ENCODE peak calls at places on chromosomes 11 and 22, in ten cellular contexts. One of them, this sample, is unnamed.

GRCh38 chr22:32202539-32203180 is 2.2 kb downstream of the RFPL2 start:
- DNase-seq in pancreas: peak; percentile 63
- DNase-seq in astrocyte of the spinal cord: peak; percentile 23
- DNase-seq in AG04449: no peak
- DNase-seq in cardiac fibroblast: peak; percentile 46
- DNase-seq in HFFc6: peak; percentile 44
- DNase-seq in dorsolateral prefrontal cortex: peak; percentile 43
- DNase-seq in spleen: no peak
- DNase-seq in HFF-Myc: peak; percentile 19
- DNase-seq in AG04450: no peak
- DNase-seq in this sample: peak; percentile 39

GRCh38 chr11:75582935-75583709 is 21.1 kb downstream of the SERPINH1 start:
- DNase-seq in pancreas: peak; percentile 70
- DNase-seq in astrocyte of the spinal cord: peak; percentile 69
- DNase-seq in AG04449: no peak
- DNase-seq in cardiac fibroblast: peak; percentile 62
- DNase-seq in HFFc6: peak; percentile 51
- DNase-seq in dorsolateral prefrontal cortex: peak; percentile 37
- DNase-seq in spleen: peak; percentile 91
- DNase-seq in HFF-Myc: no peak
- DNase-seq in AG04450: no peak
- DNase-seq in this sample: peak; percentile 79

GRCh38 chr11:99257131-99257530 is 236.4 kb downstream of the CNTN5 start:
- DNase-seq in pancreas: no peak
- DNase-seq in astrocyte of the spinal cord: no peak
- DNase-seq in AG04449: no peak
- DNase-seq in cardiac fibroblast: peak; percentile 47
- DNase-seq in HFFc6: no peak
- DNase-seq in dorsolateral prefrontal cortex: no peak
- DNase-seq in spleen: no peak
- DNase-seq in HFF-Myc: no peak
- DNase-seq in AG04450: no peak
- DNase-seq in this sample: no peak

GRCh38 chr11:78253797-78254196 is 65.1 kb downstream of the USP35 start:
- DNase-seq in pancreas: no peak
- DNase-seq in astrocyte of the spinal cord: peak; percentile 16
- DNase-seq in AG04449: no peak
- DNase-seq in cardiac fibroblast: peak; percentile 53
- DNase-seq in HFFc6: peak; percentile 16
- DNase-seq in dorsolateral prefrontal cortex: no peak
- DNase-seq in spleen: no peak
- DNase-seq in HFF-Myc: no peak
- DNase-seq in AG04450: no peak
- DNase-seq in this sample: no peak

GRCh38 chr11:67076202-67076601 is 19.6 kb downstream of the RHOD start:
- DNase-seq in pancreas: no peak
- DNase-seq in astrocyte of the spinal cord: no peak
- DNase-seq in AG04449: no peak
- DNase-seq in cardiac fibroblast: no peak
- DNase-seq in HFFc6: no peak
- DNase-seq in dorsolateral prefrontal cortex: no peak
- DNase-seq in spleen: no peak
- DNase-seq in HFF-Myc: no peak
- DNase-seq in AG04450: no peak
- DNase-seq in this sample: no peak

GRCh38 chr22:46148885-46149492 is 1.3 kb upstream of the PPARA start:
- DNase-seq in pancreas: no peak
- DNase-seq in astrocyte of the spinal cord: no peak
- DNase-seq in AG04449: no peak
- DNase-seq in cardiac fibroblast: no peak
- DNase-seq in HFFc6: no peak
- DNase-seq in dorsolateral prefrontal cortex: no peak
- DNase-seq in spleen: no peak
- DNase-seq in HFF-Myc: no peak
- DNase-seq in AG04450: no peak
- DNase-seq in this sample: peak; percentile 19

GRCh38 chr11:83035070-83035854 is 36.4 kb downstream of the RAB30 start:
- DNase-seq in pancreas: no peak
- DNase-seq in astrocyte of the spinal cord: no peak
- DNase-seq in AG04449: no peak
- DNase-seq in cardiac fibroblast: peak; percentile 80
- DNase-seq in HFFc6: no peak
- DNase-seq in dorsolateral prefrontal cortex: no peak
- DNase-seq in spleen: no peak
- DNase-seq in HFF-Myc: no peak
- DNase-seq in AG04450: no peak
- DNase-seq in this sample: no peak

GRCh38 chr11:17148536-17148935 is 59.2 kb downstream of the PIK3C2A start:
- DNase-seq in pancreas: no peak
- DNase-seq in astrocyte of the spinal cord: peak; percentile 24
- DNase-seq in AG04449: peak; percentile 7
- DNase-seq in cardiac fibroblast: peak; percentile 53
- DNase-seq in HFFc6: no peak
- DNase-seq in dorsolateral prefrontal cortex: no peak
- DNase-seq in spleen: no peak
- DNase-seq in HFF-Myc: no peak
- DNase-seq in AG04450: no peak
- DNase-seq in this sample: no peak

GRCh38 chr11:60634151-60634550 is 65.3 kb upstream of the MS4A8 start:
- DNase-seq in pancreas: no peak
- DNase-seq in astrocyte of the spinal cord: no peak
- DNase-seq in AG04449: no peak
- DNase-seq in cardiac fibroblast: no peak
- DNase-seq in HFFc6: no peak
- DNase-seq in dorsolateral prefrontal cortex: no peak
- DNase-seq in spleen: no peak
- DNase-seq in HFF-Myc: no peak
- DNase-seq in AG04450: no peak
- DNase-seq in this sample: peak; percentile 5
- TF ChIP-seq CTCF in pancreas: no peak
- TF ChIP-seq CTCF in astrocyte of the spinal cord: peak; percentile 4
- TF ChIP-seq CTCF in AG04449: no peak
- TF ChIP-seq CTCF in cardiac fibroblast: no peak
- TF ChIP-seq CTCF in HFFc6: peak; percentile 33
- TF ChIP-seq CTCF in dorsolateral prefrontal cortex: no peak
- TF ChIP-seq CTCF in spleen: no peak
- TF ChIP-seq CTCF in HFF-Myc: no peak
- TF ChIP-seq CTCF in AG04450: no peak
- TF ChIP-seq CTCF in this sample: no peak

DNA sequence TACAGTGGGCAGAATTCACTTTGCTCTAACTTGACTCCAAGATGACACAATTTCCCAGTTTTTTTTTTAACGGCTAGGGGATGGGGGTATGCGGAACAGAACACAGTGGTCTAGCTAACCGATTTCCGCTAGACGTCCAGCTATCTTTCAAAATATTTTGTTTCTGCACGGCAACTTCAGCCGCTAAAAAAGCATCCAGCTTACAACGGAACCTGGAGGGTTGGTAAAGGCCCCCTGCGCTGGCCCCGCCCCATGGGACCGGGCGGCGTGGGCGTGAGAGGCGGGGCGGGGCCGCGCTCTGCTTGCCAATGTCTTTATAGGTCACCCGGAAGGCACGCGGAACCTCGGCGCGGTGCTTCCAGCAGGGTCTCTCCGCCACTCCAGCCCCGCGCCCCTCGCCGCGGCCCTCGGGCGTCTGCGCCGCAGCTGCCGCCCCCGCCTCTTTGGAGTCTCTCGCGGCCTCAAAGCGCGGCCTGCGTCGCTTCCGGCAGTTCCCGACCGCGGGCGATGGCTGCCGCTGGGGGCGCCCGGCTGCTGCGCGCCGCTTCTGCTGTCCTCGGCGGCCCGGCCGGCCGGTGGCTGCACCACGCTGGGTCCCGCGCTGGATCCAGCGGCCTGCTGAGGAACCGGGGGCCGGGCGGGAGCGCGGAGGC is at the start of gene FDX1:
- DNase-seq in pancreas: peak; percentile 80
- DNase-seq in astrocyte of the spinal cord: peak; percentile 80
- DNase-seq in AG04449: no peak
- DNase-seq in cardiac fibroblast: peak; percentile 71
- DNase-seq in HFFc6: peak; percentile 60
- DNase-seq in dorsolateral prefrontal cortex: peak; percentile 66
- DNase-seq in spleen: peak; percentile 97
- DNase-seq in HFF-Myc: no peak
- DNase-seq in AG04450: peak; percentile 29
- DNase-seq in this sample: peak; percentile 93
- TF ChIP-seq CTCF in pancreas: peak; percentile 45
- TF ChIP-seq CTCF in astrocyte of the spinal cord: peak; percentile 45
- TF ChIP-seq CTCF in AG04449: peak; percentile 63
- TF ChIP-seq CTCF in cardiac fibroblast: peak; percentile 11
- TF ChIP-seq CTCF in HFFc6: peak; percentile 81
- TF ChIP-seq CTCF in dorsolateral prefrontal cortex: peak; percentile 66
- TF ChIP-seq CTCF in spleen: peak; percentile 80
- TF ChIP-seq CTCF in HFF-Myc: peak; percentile 16
- TF ChIP-seq CTCF in AG04450: peak; percentile 41
- TF ChIP-seq CTCF in this sample: peak; percentile 47

GRCh38 chr11:105132716-105133511 is 6.7 kb downstream of the CARD18 start:
- DNase-seq in pancreas: no peak
- DNase-seq in astrocyte of the spinal cord: peak; percentile 65
- DNase-seq in AG04449: no peak
- DNase-seq in cardiac fibroblast: peak; percentile 93
- DNase-seq in HFFc6: peak; percentile 57
- DNase-seq in dorsolateral prefrontal cortex: no peak
- DNase-seq in spleen: no peak
- DNase-seq in HFF-Myc: no peak
- DNase-seq in AG04450: peak; percentile 32
- DNase-seq in this sample: no peak

GRCh38 chr11:105124756-105125155 is 14.8 kb downstream of the CARD18 start:
- DNase-seq in pancreas: no peak
- DNase-seq in astrocyte of the spinal cord: no peak
- DNase-seq in AG04449: no peak
- DNase-seq in cardiac fibroblast: no peak
- DNase-seq in HFFc6: no peak
- DNase-seq in dorsolateral prefrontal cortex: no peak
- DNase-seq in spleen: no peak
- DNase-seq in HFF-Myc: no peak
- DNase-seq in AG04450: no peak
- DNase-seq in this sample: no peak

GRCh38 chr11:105135873-105136272 is 3.7 kb downstream of the CARD18 start:
- DNase-seq in pancreas: no peak
- DNase-seq in astrocyte of the spinal cord: no peak
- DNase-seq in AG04449: no peak
- DNase-seq in cardiac fibroblast: no peak
- DNase-seq in HFFc6: no peak
- DNase-seq in dorsolateral prefrontal cortex: no peak
- DNase-seq in spleen: no peak
- DNase-seq in HFF-Myc: no peak
- DNase-seq in AG04450: no peak
- DNase-seq in this sample: no peak

DNA sequence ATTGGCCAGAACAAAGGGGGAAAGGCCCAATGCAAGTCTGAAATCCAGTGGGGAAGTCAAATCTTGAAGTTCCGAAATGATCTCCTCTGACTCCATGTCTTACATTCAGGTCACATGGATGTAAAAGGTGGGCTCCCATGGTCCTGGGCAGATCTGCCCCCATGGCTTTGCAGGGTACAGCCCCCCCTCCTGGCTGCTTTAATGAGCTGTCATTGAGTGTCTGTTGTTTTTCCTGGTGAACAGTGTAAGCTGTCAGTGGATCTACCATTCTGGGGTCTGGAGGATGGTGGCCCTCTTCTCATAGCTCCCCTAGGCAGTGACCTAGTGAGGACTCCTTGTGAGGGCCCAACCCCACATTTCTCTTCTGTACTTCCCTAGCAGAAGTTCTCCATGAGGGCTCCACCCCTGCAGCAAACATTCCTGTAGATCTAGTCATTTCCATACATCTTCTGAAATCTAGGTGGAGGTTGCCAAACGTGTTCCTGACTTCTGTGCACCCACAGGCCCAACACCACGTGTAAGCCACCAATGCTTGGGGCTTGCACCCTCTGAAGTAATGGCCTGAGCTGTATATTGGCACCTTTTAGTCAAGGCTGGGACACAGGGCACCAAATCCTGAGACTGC is 9.3 kb downstream of the CARD18 start:
- DNase-seq in pancreas: no peak
- DNase-seq in astrocyte of the spinal cord: no peak
- DNase-seq in AG04449: no peak
- DNase-seq in cardiac fibroblast: peak; percentile 48
- DNase-seq in HFFc6: no peak
- DNase-seq in dorsolateral prefrontal cortex: no peak
- DNase-seq in spleen: peak; percentile 44
- DNase-seq in HFF-Myc: no peak
- DNase-seq in AG04450: no peak
- DNase-seq in this sample: no peak
- TF ChIP-seq CTCF in pancreas: no peak
- TF ChIP-seq CTCF in astrocyte of the spinal cord: no peak
- TF ChIP-seq CTCF in AG04449: no peak
- TF ChIP-seq CTCF in cardiac fibroblast: no peak
- TF ChIP-seq CTCF in HFFc6: peak; percentile 33
- TF ChIP-seq CTCF in dorsolateral prefrontal cortex: no peak
- TF ChIP-seq CTCF in spleen: no peak
- TF ChIP-seq CTCF in HFF-Myc: no peak
- TF ChIP-seq CTCF in AG04450: no peak
- TF ChIP-seq CTCF in this sample: no peak

GRCh38 chr11:114181195-114181594 is 115.0 kb upstream of the NNMT start:
- DNase-seq in pancreas: no peak
- DNase-seq in astrocyte of the spinal cord: no peak
- DNase-seq in AG04449: no peak
- DNase-seq in cardiac fibroblast: no peak
- DNase-seq in HFFc6: no peak
- DNase-seq in dorsolateral prefrontal cortex: no peak
- DNase-seq in spleen: no peak
- DNase-seq in HFF-Myc: no peak
- DNase-seq in AG04450: no peak
- DNase-seq in this sample: no peak

GRCh38 chr11:114181752-114182151 is 114.4 kb upstream of the NNMT start:
- DNase-seq in pancreas: no peak
- DNase-seq in astrocyte of the spinal cord: no peak
- DNase-seq in AG04449: no peak
- DNase-seq in cardiac fibroblast: no peak
- DNase-seq in HFFc6: no peak
- DNase-seq in dorsolateral prefrontal cortex: no peak
- DNase-seq in spleen: no peak
- DNase-seq in HFF-Myc: no peak
- DNase-seq in AG04450: no peak
- DNase-seq in this sample: no peak

GRCh38 chr11:114179234-114179941 is 116.8 kb upstream of the NNMT start:
- DNase-seq in pancreas: peak; percentile 89
- DNase-seq in astrocyte of the spinal cord: peak; percentile 95
- DNase-seq in AG04449: no peak
- DNase-seq in cardiac fibroblast: peak; percentile 99
- DNase-seq in HFFc6: no peak
- DNase-seq in dorsolateral prefrontal cortex: peak; percentile 85
- DNase-seq in spleen: no peak
- DNase-seq in HFF-Myc: no peak
- DNase-seq in AG04450: no peak
- DNase-seq in this sample: no peak

GRCh38 chr11:114178656-114179055 is 117.5 kb upstream of the NNMT start:
- DNase-seq in pancreas: no peak
- DNase-seq in astrocyte of the spinal cord: no peak
- DNase-seq in AG04449: no peak
- DNase-seq in cardiac fibroblast: no peak
- DNase-seq in HFFc6: no peak
- DNase-seq in dorsolateral prefrontal cortex: no peak
- DNase-seq in spleen: no peak
- DNase-seq in HFF-Myc: no peak
- DNase-seq in AG04450: no peak
- DNase-seq in this sample: no peak

DNA sequence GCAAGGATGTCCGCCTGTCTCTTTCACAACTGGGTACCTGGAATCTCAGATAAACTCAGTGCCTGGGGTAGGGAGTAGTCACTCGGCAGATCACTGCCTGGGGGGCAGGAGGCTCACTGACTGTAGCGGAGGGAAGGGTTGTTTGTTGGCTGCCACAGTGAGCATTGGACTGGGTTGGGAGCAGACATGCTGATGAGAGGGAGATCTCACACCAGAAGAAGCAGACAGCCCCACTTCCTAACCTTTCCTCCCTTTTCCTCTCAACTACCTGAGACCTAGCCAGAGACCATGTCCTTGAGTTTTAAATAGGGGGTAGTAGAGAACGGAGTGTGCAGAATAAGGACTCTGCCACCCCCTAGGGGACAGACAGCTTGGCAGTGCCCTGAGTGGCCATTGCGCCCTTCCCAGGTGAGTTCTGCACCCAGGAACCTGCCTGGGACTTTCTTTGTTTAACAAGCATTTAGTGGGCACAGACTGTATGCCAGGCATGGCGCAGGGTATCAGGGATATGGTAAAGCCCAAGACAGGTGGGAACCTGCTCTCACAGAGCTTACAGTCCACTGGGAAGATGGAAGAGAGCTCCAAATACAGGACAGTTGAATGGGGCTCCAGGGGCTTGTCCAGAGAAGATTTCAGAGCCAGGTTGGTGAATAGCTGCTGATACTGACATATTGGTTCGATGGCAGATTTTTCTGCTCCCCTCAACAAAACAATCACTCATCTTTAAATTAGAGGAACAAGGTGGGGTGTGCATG is 115.7 kb upstream of the NNMT start:
- DNase-seq in pancreas: peak; percentile 76
- DNase-seq in astrocyte of the spinal cord: no peak
- DNase-seq in AG04449: no peak
- DNase-seq in cardiac fibroblast: no peak
- DNase-seq in HFFc6: no peak
- DNase-seq in dorsolateral prefrontal cortex: peak; percentile 64
- DNase-seq in spleen: no peak
- DNase-seq in HFF-Myc: no peak
- DNase-seq in AG04450: no peak
- DNase-seq in this sample: peak; percentile 55
- TF ChIP-seq CTCF in pancreas: peak; percentile 72
- TF ChIP-seq CTCF in astrocyte of the spinal cord: peak; percentile 52
- TF ChIP-seq CTCF in AG04449: peak; percentile 31
- TF ChIP-seq CTCF in cardiac fibroblast: peak; percentile 52
- TF ChIP-seq CTCF in HFFc6: peak; percentile 68
- TF ChIP-seq CTCF in dorsolateral prefrontal cortex: peak; percentile 72
- TF ChIP-seq CTCF in spleen: peak; percentile 59
- TF ChIP-seq CTCF in HFF-Myc: peak; percentile 51
- TF ChIP-seq CTCF in AG04450: peak; percentile 38
- TF ChIP-seq CTCF in this sample: peak; percentile 39

This sample was measured in activated CD8-positive, alpha-beta T cell treated with anti-CD3 and anti-CD28 coated beads for 36 hours.